ENCODE peak calls at places on chromosomes 11 and 22, in four cellular contexts. C is HCT116, H is PC-3, O is right cardiac atrium. Q is an unnamed sample.

GRCh38 chr11:19934828-19935259 is 222.2 kb downstream of the NAV2 start:
- DNase-seq in O (no peak), C (no peak), H (no peak), Q (no peak)

GRCh38 chr11:133898031-133898769 is 52.9 kb upstream of the SPATA19 start:
- DNase-seq in O (no peak), C (no peak), H (no peak), Q (no peak)

GRCh38 chr11:134360050-134360835 is 28.5 kb downstream of the GLB1L2 start:
- DNase-seq in C (peak; percentile 54), O (peak; percentile 91), H (peak; percentile 83), Q (peak; percentile 36)

GRCh38 chr11:44561275-44561781 is 4.1 kb upstream of the CD82 start:
- DNase-seq in O (no peak), C (no peak), H (peak; percentile 33), Q (no peak)

GRCh38 chr11:69912911-69913451 is 93.8 kb upstream of the FGF3 start:
- DNase-seq in C (no peak), O (peak; percentile 46), H (no peak), Q (no peak)

GRCh38 chr11:76709259-76709658 is 38.7 kb upstream of the LRRC32 start:
- DNase-seq in C (no peak), O (no peak), H (no peak), Q (no peak)

GRCh38 chr11:19673924-19674390 is 38.7 kb upstream of the NAV2 start:
- DNase-seq in O (peak; percentile 93), C (no peak), H (no peak), Q (no peak)

GRCh38 chr22:47277001-47277400 is 514.6 kb downstream of the TBC1D22A start:
- DNase-seq in C (no peak), O (no peak), H (no peak), Q (no peak)

GRCh38 chr11:2305862-2306823 is 4.3 kb downstream of the TSPAN32 start:
- DNase-seq in O (peak; percentile 95), C (no peak), H (no peak), Q (no peak)

GRCh38 chr11:1227551-1228182 is 4.8 kb downstream of the MUC5B start:
- DNase-seq in H (no peak), O (peak; percentile 37), C (no peak), Q (no peak)

GRCh38 chr11:19525276-19525675 is 187.4 kb upstream of the NAV2 start:
- DNase-seq in O (no peak), C (no peak), H (no peak), Q (no peak)

GRCh38 chr22:25410849-25411248 is 153.6 kb upstream of the GRK3 start:
- DNase-seq in H (no peak), O (no peak), C (no peak), Q (no peak)
- H3K4me1 ChIP-seq in H (no peaks in the 10 kb centered on the region), O (no peaks in the 10 kb centered on the region), C (peaks cover 2% of the 10 kb centered on the region), Q (peaks cover 2% of the 10 kb centered on the region)

DNA sequence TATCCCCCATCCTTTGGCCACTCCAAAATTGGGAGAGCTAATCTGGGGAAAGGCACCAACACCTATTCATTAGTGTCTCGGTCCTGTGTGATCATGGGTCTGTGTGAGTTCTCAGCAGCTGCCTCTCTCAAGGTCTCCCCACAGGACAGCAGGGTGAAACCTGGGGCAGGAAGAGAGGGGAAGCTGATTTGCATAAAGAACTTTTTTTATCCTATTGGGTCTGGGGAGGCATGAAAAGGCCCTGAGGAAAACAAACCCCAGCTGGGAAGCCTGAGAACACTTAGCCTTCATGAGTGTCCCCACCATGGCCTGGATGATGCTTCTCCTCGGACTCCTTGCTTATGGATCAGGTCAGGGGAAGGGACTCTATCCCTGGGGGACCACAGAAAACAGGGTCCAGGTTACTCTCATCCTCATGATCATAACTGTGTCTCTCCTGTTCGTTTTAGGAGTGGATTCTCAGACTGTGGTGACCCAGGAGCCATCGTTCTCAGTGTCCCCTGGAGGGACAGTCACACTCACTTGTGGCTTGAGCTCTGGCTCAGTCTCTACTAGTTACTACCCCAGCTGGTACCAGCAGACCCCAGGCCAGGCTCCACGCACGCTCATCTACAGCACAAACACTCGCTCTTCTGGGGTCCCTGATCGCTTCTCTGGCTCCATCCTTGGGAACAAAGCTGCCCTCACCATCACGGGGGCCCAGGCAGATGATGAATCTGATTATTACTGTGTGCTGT is 116.0 kb upstream of the TOP3B start:
- DNase-seq in C (no peak), H (no peak), O (no peak), Q (no peak)
- H3K4me3 ChIP-seq in C (no peak overlapping the region), H (no peak overlapping the region), O (no peak overlapping the region), Q (no peak overlapping the region)

DNA sequence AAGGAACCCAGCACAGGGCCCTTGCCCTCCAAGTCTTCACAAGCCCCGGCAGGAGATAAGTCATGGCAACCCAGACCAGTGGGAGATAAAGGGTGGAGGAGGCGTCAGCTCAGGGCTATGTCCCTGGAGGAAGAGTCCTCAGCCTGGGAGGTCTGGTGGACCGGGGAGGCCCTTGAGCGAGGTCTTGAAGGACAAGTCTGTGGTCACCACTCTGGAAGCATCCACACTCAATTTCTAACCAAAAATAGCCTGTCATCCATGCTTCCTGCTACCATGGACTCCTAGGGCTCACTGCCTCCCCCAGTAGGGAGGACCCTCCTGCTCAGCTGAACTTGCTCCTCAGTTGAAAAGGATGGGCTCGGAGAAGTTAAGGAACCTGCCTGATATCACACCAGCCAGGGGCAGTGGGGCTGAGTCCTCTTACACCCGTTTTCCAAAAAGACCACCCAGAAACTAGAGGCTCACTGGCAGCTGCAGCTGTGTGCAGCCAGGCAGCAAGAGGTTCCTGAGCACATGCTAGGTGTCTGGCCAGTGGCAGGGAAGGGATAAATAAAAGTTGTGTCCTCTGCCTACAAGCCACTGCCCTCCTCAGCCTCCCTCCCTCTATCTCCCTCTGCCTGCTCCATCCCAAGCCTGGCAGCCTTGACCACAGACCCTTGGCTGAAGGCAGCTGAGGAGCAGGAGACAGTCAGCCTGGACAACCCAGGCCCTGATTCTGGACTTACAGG is 1.9 kb upstream of the RAB3IL1 start:
- DNase-seq in C (no peak), O (no peak), H (no peak), Q (no peak)
- H3K27ac ChIP-seq in C (no peak overlapping the region), O (peak overlapping the region; percentile 32), H (no peak overlapping the region), Q (no peak overlapping the region)

GRCh38 chr11:118000850-118001228 is 14.6 kb downstream of the IL10RA start:
- DNase-seq in O (no peak), H (no peak), C (no peak), Q (no peak)
- H3K4me1 ChIP-seq in O (no peaks in the 10 kb centered on the region), H (no peaks in the 10 kb centered on the region), C (no peaks in the 10 kb centered on the region), Q (peaks cover 84% of the 10 kb centered on the region)

GRCh38 chr11:128522063-128522942 is 65.1 kb downstream of the ETS1 start:
- DNase-seq in O (peak; percentile 97), H (peak; percentile 99), C (peak; percentile 82), Q (peak; percentile 85)
- H3K4me3 ChIP-seq in O (peak overlapping the region; percentile 93), H (peak overlapping the region; percentile 77), C (peak overlapping the region; percentile 58), Q (peak overlapping the region; percentile 90)

GRCh38 chr11:65981101-65981740 is 19.7 kb downstream of the SART1 start:
- DNase-seq in O (no peak), C (no peak), H (no peak), Q (no peak)
- H3K27ac ChIP-seq in O (no peak overlapping the region), C (no peak overlapping the region), H (no peak overlapping the region), Q (no peak overlapping the region)

GRCh38 chr11:73145986-73146575 is 4.0 kb upstream of the FCHSD2 start:
- DNase-seq in O (no peak), C (no peak), H (no peak), Q (no peak)

GRCh38 chr11:73149105-73149504 is 7.0 kb upstream of the FCHSD2 start:
- DNase-seq in H (no peak), O (no peak), C (no peak), Q (no peak)

GRCh38 chr11:73152086-73152853 is 10.2 kb upstream of the FCHSD2 start:
- DNase-seq in C (no peak), H (no peak), O (no peak), Q (no peak)

GRCh38 chr11:73151371-73151870 is 9.3 kb upstream of the FCHSD2 start:
- DNase-seq in O (no peak), C (no peak), H (no peak), Q (no peak)

GRCh38 chr11:73147771-73148681 is 5.9 kb upstream of the FCHSD2 start:
- DNase-seq in C (no peak), H (no peak), O (peak; percentile 87), Q (no peak)
- H3K4me1 ChIP-seq in C (peaks cover 2% of the 10 kb centered on the region), H (peaks cover 5% of the 10 kb centered on the region), O (peaks cover 9% of the 10 kb centered on the region), Q (peaks cover 9% of the 10 kb centered on the region)

GRCh38 chr22:21866821-21867527 is 471 bp downstream of the MAPK1 start:
- DNase-seq in C (no peak), H (peak; percentile 11), O (peak; percentile 66), Q (no peak)
- H3K4me3 ChIP-seq in C (peak overlapping the region; percentile 95), H (peak overlapping the region; percentile 90), O (peak overlapping the region; percentile 89), Q (peak overlapping the region; percentile 96)

GRCh38 chr22:17235861-17236260 is 16.6 kb upstream of the ADA2 start:
- DNase-seq in H (no peak), C (no peak), O (no peak), Q (no peak)
- H3K27ac ChIP-seq in H (no peak overlapping the region), C (no peak overlapping the region), O (no peak overlapping the region), Q (no peak overlapping the region)

Q was measured in effector memory CD4-positive, alpha-beta T cell.